ENCODE peak calls at places on chromosomes 1 and 21, in seven cellular contexts. O, V, A, P, G, R and H are unnamed samples.

GRCh38 chr1:202158810-202159533 is 1.4 kb downstream of the PTPN7 start:
- DNase-seq in A (no peak), O (peak; percentile 59), R (no peak), P (no peak), G (no peak), V (no peak), H (no peak)

GRCh38 chr1:17661546-17662157 is 93.5 kb upstream of the ACTL8 start:
- DNase-seq in V (peak; percentile 53), R (peak; percentile 61), A (peak; percentile 44), G (peak; percentile 50), P (peak; percentile 88), O (peak; percentile 81), H (peak; percentile 55)

GRCh38 chr1:58576727-58577675 is at the start of gene TACSTD2:
- DNase-seq in R (peak; percentile 19), P (peak; percentile 33), G (no peak), A (no peak), O (peak; percentile 94), V (peak; percentile 58), H (no peak)

GRCh38 chr1:33143181-33143580 is 38.7 kb downstream of the TRIM62 start:
- DNase-seq in A (peak; percentile 68), P (no peak), O (no peak), G (peak; percentile 49), R (no peak), V (no peak), H (no peak)

GRCh38 chr1:31588751-31589515 is 12.6 kb downstream of the TINAGL1 start:
- DNase-seq in P (peak; percentile 53), R (peak; percentile 71), O (peak; percentile 83), V (peak; percentile 71), G (no peak), A (no peak), H (no peak)

GRCh38 chr1:37814257-37814656 is 6.2 kb upstream of the YRDC start:
- DNase-seq in P (no peak), A (no peak), O (no peak), R (no peak), G (peak; percentile 64), V (no peak), H (peak; percentile 48)

GRCh38 chr1:94514095-94514727 is 27.3 kb downstream of the F3 start:
- DNase-seq in V (peak; percentile 30), R (no peak), O (no peak), G (no peak), P (peak; percentile 36), A (peak; percentile 24), H (no peak)

GRCh38 chr21:16533692-16534407 is 804.1 kb downstream of the USP25 start:
- DNase-seq in V (no peak), P (no peak), A (no peak), R (no peak), G (peak; percentile 29), O (no peak), H (peak; percentile 20)

GRCh38 chr1:108082006-108082405 is 117.0 kb upstream of the VAV3 start:
- DNase-seq in G (peak; percentile 15), P (no peak), V (no peak), O (no peak), A (no peak), R (no peak), H (peak; percentile 57)

GRCh38 chr1:8981169-8981568 is 35.5 kb downstream of the CA6 start:
- DNase-seq in V (no peak), P (no peak), O (no peak), G (no peak), A (no peak), R (no peak), H (no peak)

GRCh38 chr1:186819140-186819539 is 9.6 kb upstream of the PLA2G4A start:
- DNase-seq in O (no peak), A (peak; percentile 90), P (no peak), V (no peak), G (peak; percentile 84), R (no peak), H (no peak)

DNA sequence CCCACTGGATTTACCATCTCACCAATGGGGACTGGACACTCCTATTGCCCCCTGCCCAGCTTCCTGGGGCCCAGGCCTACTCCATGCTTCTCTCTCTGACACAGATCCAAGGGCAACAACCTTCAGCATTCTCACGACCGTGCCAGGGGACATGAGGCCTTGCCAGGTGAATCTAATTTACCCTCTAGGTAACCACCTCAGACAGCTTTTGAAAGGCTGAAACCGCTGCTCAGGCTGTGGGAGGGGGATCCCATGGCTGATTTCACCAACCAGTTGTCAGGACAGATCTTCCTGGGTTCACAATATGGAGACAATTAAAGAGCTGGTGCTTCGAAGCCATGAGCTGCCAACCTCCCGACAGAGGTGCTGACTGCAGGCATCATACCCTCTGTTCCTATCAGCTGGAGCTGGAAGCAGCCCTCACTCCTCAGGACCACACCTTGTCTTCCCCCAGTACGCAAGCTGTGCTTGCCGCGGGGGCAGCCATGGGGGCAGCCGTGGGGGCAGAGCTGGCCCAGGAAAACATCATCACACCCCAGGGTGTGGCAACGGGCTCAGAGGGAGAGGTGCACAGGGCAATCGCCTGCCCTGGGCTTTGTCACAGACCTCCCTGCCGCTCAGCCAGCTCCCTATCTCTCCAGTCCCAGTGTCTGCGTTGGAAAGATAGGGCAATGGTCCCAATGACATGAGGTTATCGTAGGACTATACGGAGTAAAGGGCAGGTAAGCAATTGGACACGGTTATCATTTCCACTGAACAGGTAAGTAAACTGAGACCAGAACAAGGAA is 120.2 kb downstream of the DMRTB1 start:
- DNase-seq in O (peak; percentile 40), A (no peak), V (no peak), P (no peak), R (no peak), G (no peak), H (no peak)
- TF ChIP-seq CTCF in O (no peak), A (no peak), V (no peak), P (no peak), R (no peak), G (no peak), H (no peak)

GRCh38 chr1:224852901-224853568 is 76.4 kb upstream of the DNAH14 start:
- DNase-seq in O (no peak), P (no peak), V (no peak), G (peak; percentile 80), R (no peak), A (peak; percentile 67), H (no peak)
- TF ChIP-seq CTCF in O (peak; percentile 71), P (peak; percentile 81), V (peak; percentile 71), G (peak; percentile 81), R (peak; percentile 69), A (peak; percentile 71), H (peak; percentile 61)

DNA sequence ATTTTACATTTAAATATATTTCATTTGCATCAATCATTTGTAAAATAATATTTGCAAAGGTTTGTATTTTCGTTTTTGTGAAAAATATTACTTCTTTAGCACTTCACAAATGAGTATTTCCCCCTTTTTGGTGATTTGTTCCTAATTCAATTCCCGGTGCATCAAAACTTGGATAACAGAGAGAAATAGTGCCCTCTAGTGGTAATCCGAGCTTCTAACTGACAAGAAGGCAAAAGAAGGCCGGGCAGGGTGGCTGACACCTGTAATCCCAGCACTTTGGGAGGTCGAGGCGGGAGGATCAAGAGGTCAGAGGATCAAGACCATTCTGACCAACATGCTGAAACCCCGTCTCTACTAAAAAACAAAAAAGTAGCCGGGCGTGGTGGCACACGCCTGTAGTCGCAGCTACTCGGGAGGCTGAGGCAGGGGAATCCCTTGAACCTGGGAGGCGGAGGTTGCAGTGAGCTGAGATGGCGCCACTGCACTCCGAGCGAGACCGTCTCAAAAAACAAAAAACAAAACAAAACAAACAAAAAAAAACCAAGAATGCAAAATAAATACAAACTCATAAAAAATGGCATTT is 137.7 kb downstream of the COL11A1 start:
- DNase-seq in R (no peak), G (peak; percentile 79), A (peak; percentile 75), O (no peak), V (no peak), P (peak; percentile 24), H (no peak)
- TF ChIP-seq CTCF in R (peak; percentile 30), G (peak; percentile 63), A (peak; percentile 69), O (peak; percentile 58), V (peak; percentile 45), P (peak; percentile 87), H (no peak)

GRCh38 chr1:48356901-48357300 is 115.1 kb downstream of the SPATA6 start:
- DNase-seq in V (no peak), O (no peak), R (no peak), A (no peak), G (no peak), P (no peak), H (no peak)
- TF ChIP-seq CTCF in V (no peak), O (no peak), R (no peak), A (no peak), G (no peak), P (no peak), H (no peak)

GRCh38 chr1:61436016-61436415 is 288.9 kb downstream of the TM2D1 start:
- DNase-seq in R (no peak), V (no peak), O (no peak), P (no peak), G (no peak), A (no peak), H (no peak)
- TF ChIP-seq CTCF in R (peak; percentile 6), V (no peak), O (no peak), P (no peak), G (no peak), A (no peak), H (no peak)